ENCODE peak calls at places on chromosomes 1 and 21, in ten cellular contexts. A, F, B, H, W, L, C, Q, X and O are unnamed samples.

GRCh38 chr1:200233393-200233792 is 176.4 kb downstream of the ZNF281 start:
- DNase-seq in A (no peak), F (no peak), B (no peak), H (no peak), W (no peak), L (peak), C (no peak), Q (peak), X (no peak), O (no peak)

GRCh38 chr1:110605901-110606783 is at the start of gene KCNA2:
- DNase-seq in A (peak), F (no peak), B (no peak), H (no peak), W (peak), L (peak), C (no peak), Q (no peak), X (peak), O (peak)

GRCh38 chr1:17012775-17013501 is 1.2 kb upstream of the ATP13A2 start:
- DNase-seq in A (peak), F (no peak), B (no peak), H (no peak), W (no peak), L (peak), C (no peak), Q (peak), X (no peak), O (no peak)

GRCh38 chr1:21669287-21670058 is at the start of gene RAP1GAP:
- DNase-seq in A (peak), F (no peak), B (no peak), H (peak), W (peak), L (peak), C (no peak), Q (no peak), X (peak), O (peak)

GRCh38 chr21:37225440-37225839 is 41.7 kb downstream of the VPS26C start:
- DNase-seq in A (no peak), F (peak), B (no peak), H (no peak), W (peak), L (no peak), C (peak), Q (no peak), X (peak), O (peak)

GRCh38 chr1:27590917-27591508 is 12.9 kb downstream of the AHDC1 start:
- DNase-seq in A (no peak), F (no peak), B (no peak), H (no peak), W (no peak), L (no peak), C (no peak), Q (no peak), X (no peak), O (no peak)

GRCh38 chr21:41369915-41370839 is 8.3 kb downstream of the MX2 start:
- DNase-seq in A (peak), F (no peak), B (no peak), H (peak), W (peak), L (peak), C (no peak), Q (no peak), X (no peak), O (peak)

GRCh38 chr1:114428083-114428754 is 82.8 kb downstream of the TRIM33 start:
- DNase-seq in A (no peak), F (peak), B (no peak), H (no peak), W (no peak), L (peak), C (no peak), Q (peak), X (no peak), O (no peak)

GRCh38 chr1:232380131-232380530 is 249.8 kb downstream of the SIPA1L2 start:
- DNase-seq in A (no peak), F (no peak), B (no peak), H (no peak), W (no peak), L (no peak), C (no peak), Q (no peak), X (no peak), O (no peak)

GRCh38 chr1:67840449-67840848 is 7.2 kb upstream of the GNG12 start:
- DNase-seq in A (no peak), F (no peak), B (peak), H (no peak), W (no peak), L (peak), C (no peak), Q (peak), X (no peak), O (no peak)

GRCh38 chr1:58699011-58699762 is 675 bp downstream of the MYSM1 start:
- DNase-seq in A (no peak), F (no peak), B (no peak), H (no peak), W (no peak), L (peak), C (no peak), Q (peak), X (no peak), O (no peak)

GRCh38 chr21:33663241-33663640 is 20.9 kb downstream of the ITSN1 start:
- DNase-seq in A (no peak), F (no peak), B (no peak), H (no peak), W (no peak), L (no peak), C (no peak), Q (no peak), X (no peak), O (no peak)

GRCh38 chr1:206555473-206555935 is 48.2 kb downstream of the RASSF5 start:
- DNase-seq in A (no peak), F (no peak), B (no peak), H (no peak), W (peak), L (no peak), C (no peak), Q (no peak), X (peak), O (peak)

GRCh38 chr1:74010206-74010605 is 187.8 kb downstream of the LRRIQ3 start:
- DNase-seq in A (no peak), F (no peak), B (no peak), H (peak), W (no peak), L (no peak), C (no peak), Q (no peak), X (no peak), O (no peak)

GRCh38 chr1:43979528-43980254 is 681 bp downstream of the B4GALT2 start:
- DNase-seq in A (no peak), F (peak), B (no peak), H (no peak), W (peak), L (peak), C (no peak), Q (peak), X (peak), O (peak)

GRCh38 chr1:170692866-170693575 is 29.1 kb downstream of the PRRX1 start:
- DNase-seq in A (no peak), F (no peak), B (peak), H (no peak), W (no peak), L (no peak), C (no peak), Q (peak), X (no peak), O (no peak)

GRCh38 chr1:156725683-156726280 is 2.5 kb upstream of the METTL25B start:
- DNase-seq in A (peak), F (peak), B (peak), H (peak), W (peak), L (peak), C (peak), Q (peak), X (peak), O (peak)

GRCh38 chr1:165376811-165377153 is 20.3 kb upstream of the LMX1A start:
- DNase-seq in A (no peak), F (no peak), B (no peak), H (no peak), W (no peak), L (no peak), C (no peak), Q (no peak), X (no peak), O (no peak)

GRCh38 chr1:54265126-54265525 is 65.2 kb downstream of the MRPL37 start:
- DNase-seq in A (no peak), F (no peak), B (no peak), H (no peak), W (no peak), L (no peak), C (no peak), Q (no peak), X (no peak), O (no peak)

GRCh38 chr1:37243368-37244082 is 209.2 kb upstream of the GRIK3 start:
- DNase-seq in A (no peak), F (no peak), B (no peak), H (no peak), W (no peak), L (no peak), C (no peak), Q (no peak), X (no peak), O (no peak)

GRCh38 chr1:18950415-18951026 is 6.0 kb downstream of the IFFO2 start:
- DNase-seq in A (peak), F (no peak), B (no peak), H (no peak), W (peak), L (no peak), C (no peak), Q (peak), X (no peak), O (peak)